ENCODE peak calls at places on chromosomes 7 and 10, in ten cellular contexts. One of them, this sample, is unnamed. For H3K4me1 and H3K27me3, the result is how much of the 10 kb centered on the place peaks cover.

GRCh38 chr7:156464339-156464738 is 176.2 kb upstream of the RNF32 start:
- DNase-seq in stomach: no peak
- DNase-seq in CD8-positive, alpha-beta T cell: no peak
- DNase-seq in fibroblast of lung: no peak
- DNase-seq in A673: no peak
- DNase-seq in suprapubic skin: no peak
- DNase-seq in adrenal gland: peak
- DNase-seq in thyroid gland: no peak
- DNase-seq in upper lobe of right lung: no peak
- DNase-seq in neural progenitor cell: no peak
- DNase-seq in this sample: no peak

GRCh38 chr10:15140640-15141039 is 27.9 kb downstream of the NMT2 start:
- DNase-seq in stomach: no peak
- DNase-seq in CD8-positive, alpha-beta T cell: no peak
- DNase-seq in fibroblast of lung: no peak
- DNase-seq in A673: no peak
- DNase-seq in suprapubic skin: no peak
- DNase-seq in adrenal gland: peak
- DNase-seq in thyroid gland: no peak
- DNase-seq in upper lobe of right lung: no peak
- DNase-seq in neural progenitor cell: no peak
- DNase-seq in this sample: no peak

GRCh38 chr10:29734980-29735627 is 100.3 kb upstream of the SVIL start:
- DNase-seq in stomach: peak
- DNase-seq in CD8-positive, alpha-beta T cell: peak
- DNase-seq in fibroblast of lung: peak
- DNase-seq in A673: peak
- DNase-seq in suprapubic skin: peak
- DNase-seq in adrenal gland: peak
- DNase-seq in thyroid gland: peak
- DNase-seq in upper lobe of right lung: peak
- DNase-seq in neural progenitor cell: peak
- DNase-seq in this sample: peak

GRCh38 chr7:42085531-42085930 is 151.5 kb downstream of the GLI3 start:
- DNase-seq in stomach: no peak
- DNase-seq in CD8-positive, alpha-beta T cell: no peak
- DNase-seq in fibroblast of lung: no peak
- DNase-seq in A673: no peak
- DNase-seq in suprapubic skin: no peak
- DNase-seq in adrenal gland: no peak
- DNase-seq in thyroid gland: no peak
- DNase-seq in upper lobe of right lung: no peak
- DNase-seq in neural progenitor cell: no peak
- DNase-seq in this sample: no peak

GRCh38 chr7:47787249-47788069 is 160.8 kb downstream of the PKD1L1 start:
- DNase-seq in stomach: no peak
- DNase-seq in CD8-positive, alpha-beta T cell: no peak
- DNase-seq in fibroblast of lung: no peak
- DNase-seq in A673: no peak
- DNase-seq in suprapubic skin: no peak
- DNase-seq in adrenal gland: peak
- DNase-seq in thyroid gland: no peak
- DNase-seq in upper lobe of right lung: no peak
- DNase-seq in neural progenitor cell: no peak
- DNase-seq in this sample: no peak

GRCh38 chr7:94975316-94975715 is 67.9 kb downstream of the PPP1R9A start:
- DNase-seq in stomach: no peak
- DNase-seq in CD8-positive, alpha-beta T cell: no peak
- DNase-seq in fibroblast of lung: peak
- DNase-seq in A673: peak
- DNase-seq in suprapubic skin: no peak
- DNase-seq in adrenal gland: no peak
- DNase-seq in thyroid gland: no peak
- DNase-seq in upper lobe of right lung: no peak
- DNase-seq in neural progenitor cell: no peak
- DNase-seq in this sample: peak

GRCh38 chr10:74765465-74765864 is 60.9 kb upstream of the KAT6B start:
- DNase-seq in stomach: no peak
- DNase-seq in CD8-positive, alpha-beta T cell: no peak
- DNase-seq in fibroblast of lung: no peak
- DNase-seq in A673: no peak
- DNase-seq in suprapubic skin: no peak
- DNase-seq in adrenal gland: no peak
- DNase-seq in thyroid gland: no peak
- DNase-seq in upper lobe of right lung: no peak
- DNase-seq in neural progenitor cell: no peak
- DNase-seq in this sample: no peak

GRCh38 chr7:4074994-4075393 is 607.1 kb upstream of the FOXK1 start:
- DNase-seq in stomach: peak
- DNase-seq in CD8-positive, alpha-beta T cell: no peak
- DNase-seq in fibroblast of lung: no peak
- DNase-seq in A673: no peak
- DNase-seq in suprapubic skin: no peak
- DNase-seq in adrenal gland: peak
- DNase-seq in thyroid gland: no peak
- DNase-seq in upper lobe of right lung: no peak
- DNase-seq in neural progenitor cell: no peak
- DNase-seq in this sample: no peak

GRCh38 chr7:37376386-37376785 is 72.3 kb downstream of the ELMO1 start:
- DNase-seq in stomach: no peak
- DNase-seq in CD8-positive, alpha-beta T cell: no peak
- DNase-seq in fibroblast of lung: no peak
- DNase-seq in A673: no peak
- DNase-seq in suprapubic skin: no peak
- DNase-seq in adrenal gland: no peak
- DNase-seq in thyroid gland: no peak
- DNase-seq in upper lobe of right lung: no peak
- DNase-seq in neural progenitor cell: no peak
- DNase-seq in this sample: no peak

GRCh38 chr7:56092789-56093531 is at the start of gene PHKG1:
- DNase-seq in stomach: peak
- DNase-seq in CD8-positive, alpha-beta T cell: no peak
- DNase-seq in fibroblast of lung: peak
- DNase-seq in A673: peak
- DNase-seq in suprapubic skin: peak
- DNase-seq in adrenal gland: peak
- DNase-seq in thyroid gland: peak
- DNase-seq in upper lobe of right lung: peak
- DNase-seq in neural progenitor cell: no peak
- DNase-seq in this sample: peak

GRCh38 chr7:66883716-66884115 is 37.3 kb upstream of the TMEM248 start:
- DNase-seq in stomach: no peak
- DNase-seq in CD8-positive, alpha-beta T cell: no peak
- DNase-seq in fibroblast of lung: peak
- DNase-seq in A673: no peak
- DNase-seq in suprapubic skin: no peak
- DNase-seq in adrenal gland: no peak
- DNase-seq in thyroid gland: no peak
- DNase-seq in upper lobe of right lung: no peak
- DNase-seq in neural progenitor cell: no peak
- DNase-seq in this sample: peak

DNA sequence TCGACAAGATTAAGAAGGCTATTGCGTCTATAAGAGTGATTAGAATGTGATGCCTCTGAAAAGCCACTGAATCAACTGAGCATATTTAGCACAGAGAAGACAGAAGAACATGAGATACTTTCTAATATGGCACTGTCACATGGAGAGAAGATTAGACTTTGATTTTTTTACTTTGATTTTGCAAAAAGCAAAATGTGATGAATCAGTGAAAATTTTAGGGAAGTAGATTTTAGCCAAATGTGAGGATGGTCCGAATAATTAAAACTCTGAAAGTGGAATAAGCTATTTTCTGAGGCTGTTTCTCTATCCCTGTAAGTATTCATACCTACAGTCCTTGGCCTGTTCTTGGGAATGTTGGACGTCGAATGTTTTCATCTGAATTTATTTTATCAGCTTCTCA is 11.8 kb downstream of the MDFIC start:
- DNase-seq in stomach: no peak
- DNase-seq in CD8-positive, alpha-beta T cell: no peak
- DNase-seq in fibroblast of lung: no peak
- DNase-seq in A673: no peak
- DNase-seq in suprapubic skin: no peak
- DNase-seq in adrenal gland: no peak
- DNase-seq in thyroid gland: no peak
- DNase-seq in upper lobe of right lung: no peak
- DNase-seq in neural progenitor cell: no peak
- DNase-seq in this sample: no peak
- H3K4me1 ChIP-seq in stomach: half or more
- H3K4me1 ChIP-seq in CD8-positive, alpha-beta T cell: half or more
- H3K4me1 ChIP-seq in fibroblast of lung: under half
- H3K4me1 ChIP-seq in A673: under half
- H3K4me1 ChIP-seq in suprapubic skin: under half
- H3K4me1 ChIP-seq in adrenal gland: half or more
- H3K4me1 ChIP-seq in thyroid gland: half or more
- H3K4me1 ChIP-seq in upper lobe of right lung: half or more
- H3K4me1 ChIP-seq in neural progenitor cell: under half
- H3K4me1 ChIP-seq in this sample: under half

DNA sequence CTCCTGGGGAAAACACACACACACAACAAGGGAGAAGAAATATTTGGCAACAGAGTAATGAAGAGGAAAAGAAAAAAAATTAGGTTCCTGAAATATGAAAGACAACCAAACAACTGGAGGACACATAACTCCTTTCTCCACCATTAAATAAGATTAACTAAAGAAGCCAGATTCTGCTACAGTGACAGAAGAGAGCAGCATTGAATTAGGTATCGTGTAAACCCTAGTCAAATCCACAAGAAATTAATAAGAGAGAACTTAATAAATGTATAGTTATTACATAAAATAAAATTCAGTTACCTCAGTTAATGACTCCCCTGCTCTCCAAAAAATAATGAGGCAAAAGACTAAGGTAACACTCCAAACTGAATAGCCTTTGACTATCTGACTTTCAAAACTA is 306.7 kb downstream of the CRPPA start:
- DNase-seq in stomach: no peak
- DNase-seq in CD8-positive, alpha-beta T cell: no peak
- DNase-seq in fibroblast of lung: peak
- DNase-seq in A673: peak
- DNase-seq in suprapubic skin: no peak
- DNase-seq in adrenal gland: no peak
- DNase-seq in thyroid gland: no peak
- DNase-seq in upper lobe of right lung: no peak
- DNase-seq in neural progenitor cell: no peak
- DNase-seq in this sample: peak
- TF ChIP-seq CTCF in stomach: no peak
- TF ChIP-seq CTCF in CD8-positive, alpha-beta T cell: no peak
- TF ChIP-seq CTCF in fibroblast of lung: peak
- TF ChIP-seq CTCF in A673: peak
- TF ChIP-seq CTCF in suprapubic skin: no peak
- TF ChIP-seq CTCF in adrenal gland: no peak
- TF ChIP-seq CTCF in thyroid gland: no peak
- TF ChIP-seq CTCF in upper lobe of right lung: peak
- TF ChIP-seq CTCF in neural progenitor cell: peak
- TF ChIP-seq CTCF in this sample: peak

GRCh38 chr10:133127291-133128125 is 32.5 kb upstream of the KNDC1 start:
- DNase-seq in stomach: no peak
- DNase-seq in CD8-positive, alpha-beta T cell: peak
- DNase-seq in fibroblast of lung: no peak
- DNase-seq in A673: no peak
- DNase-seq in suprapubic skin: peak
- DNase-seq in adrenal gland: peak
- DNase-seq in thyroid gland: no peak
- DNase-seq in upper lobe of right lung: peak
- DNase-seq in neural progenitor cell: no peak
- DNase-seq in this sample: no peak

GRCh38 chr10:133123746-133124356 is 36.1 kb downstream of the ADGRA1 start:
- DNase-seq in stomach: no peak
- DNase-seq in CD8-positive, alpha-beta T cell: no peak
- DNase-seq in fibroblast of lung: no peak
- DNase-seq in A673: no peak
- DNase-seq in suprapubic skin: no peak
- DNase-seq in adrenal gland: no peak
- DNase-seq in thyroid gland: no peak
- DNase-seq in upper lobe of right lung: no peak
- DNase-seq in neural progenitor cell: no peak
- DNase-seq in this sample: no peak

GRCh38 chr10:133124357-133125211 is 35.4 kb upstream of the KNDC1 start:
- DNase-seq in stomach: peak
- DNase-seq in CD8-positive, alpha-beta T cell: no peak
- DNase-seq in fibroblast of lung: peak
- DNase-seq in A673: peak
- DNase-seq in suprapubic skin: peak
- DNase-seq in adrenal gland: peak
- DNase-seq in thyroid gland: peak
- DNase-seq in upper lobe of right lung: peak
- DNase-seq in neural progenitor cell: peak
- DNase-seq in this sample: no peak

GRCh38 chr10:133126431-133127290 is 33.4 kb upstream of the KNDC1 start:
- DNase-seq in stomach: no peak
- DNase-seq in CD8-positive, alpha-beta T cell: no peak
- DNase-seq in fibroblast of lung: no peak
- DNase-seq in A673: no peak
- DNase-seq in suprapubic skin: peak
- DNase-seq in adrenal gland: peak
- DNase-seq in thyroid gland: no peak
- DNase-seq in upper lobe of right lung: peak
- DNase-seq in neural progenitor cell: no peak
- DNase-seq in this sample: no peak

DNA sequence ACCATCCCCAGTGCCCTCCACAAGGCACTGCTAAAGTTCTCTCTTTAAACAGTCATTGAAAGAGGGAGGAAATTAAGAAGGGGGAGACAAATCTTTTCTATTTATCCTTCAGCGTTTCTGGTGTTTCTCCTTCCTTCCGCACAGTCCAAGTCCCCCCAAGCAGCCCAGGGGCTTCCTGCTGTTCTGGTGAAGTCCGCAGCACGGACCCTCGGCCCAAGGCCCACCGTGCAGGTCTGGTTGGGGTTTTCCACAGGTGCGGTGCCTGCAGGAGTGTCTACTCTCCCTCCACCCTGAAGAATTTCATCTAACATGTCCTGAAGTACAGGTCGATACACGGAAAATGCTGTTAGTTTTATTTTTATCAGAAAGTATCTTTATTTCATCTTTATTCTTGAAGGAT is 34.1 kb upstream of the KNDC1 start:
- DNase-seq in stomach: no peak
- DNase-seq in CD8-positive, alpha-beta T cell: no peak
- DNase-seq in fibroblast of lung: no peak
- DNase-seq in A673: no peak
- DNase-seq in suprapubic skin: peak
- DNase-seq in adrenal gland: peak
- DNase-seq in thyroid gland: no peak
- DNase-seq in upper lobe of right lung: peak
- DNase-seq in neural progenitor cell: no peak
- DNase-seq in this sample: no peak
- H3K27me3 ChIP-seq in stomach: under half
- H3K27me3 ChIP-seq in CD8-positive, alpha-beta T cell: under half
- H3K27me3 ChIP-seq in fibroblast of lung: under half
- H3K27me3 ChIP-seq in A673: under half
- H3K27me3 ChIP-seq in suprapubic skin: half or more
- H3K27me3 ChIP-seq in adrenal gland: under half
- H3K27me3 ChIP-seq in thyroid gland: under half
- H3K27me3 ChIP-seq in upper lobe of right lung: under half
- H3K27me3 ChIP-seq in neural progenitor cell: under half
- H3K27me3 ChIP-seq in this sample: under half

DNA sequence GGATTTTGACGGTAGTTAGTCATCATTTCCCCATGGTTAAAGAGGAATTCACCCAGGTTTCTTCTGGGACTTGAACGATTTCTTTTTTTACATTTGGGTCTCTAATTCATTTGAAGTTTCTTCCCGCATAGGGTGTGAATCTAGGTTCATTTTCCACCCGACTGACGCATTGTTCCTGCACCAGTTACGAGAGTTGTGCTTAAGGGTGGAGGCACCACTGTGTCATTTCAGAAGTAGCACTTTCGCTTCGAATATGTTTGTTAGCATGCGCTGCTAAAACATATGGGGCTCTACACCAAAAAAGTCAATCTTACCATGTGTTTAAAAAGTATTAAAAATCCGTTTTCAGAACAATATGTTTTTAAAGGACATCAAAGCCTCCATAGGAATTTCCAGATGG is 140.3 kb downstream of the VIPR2 start:
- DNase-seq in stomach: no peak
- DNase-seq in CD8-positive, alpha-beta T cell: no peak
- DNase-seq in fibroblast of lung: no peak
- DNase-seq in A673: no peak
- DNase-seq in suprapubic skin: no peak
- DNase-seq in adrenal gland: no peak
- DNase-seq in thyroid gland: no peak
- DNase-seq in upper lobe of right lung: no peak
- DNase-seq in neural progenitor cell: no peak
- DNase-seq in this sample: no peak
- H3K4me1 ChIP-seq in stomach: under half
- H3K4me1 ChIP-seq in CD8-positive, alpha-beta T cell: under half
- H3K4me1 ChIP-seq in fibroblast of lung: under half
- H3K4me1 ChIP-seq in A673: under half
- H3K4me1 ChIP-seq in suprapubic skin: under half
- H3K4me1 ChIP-seq in adrenal gland: under half
- H3K4me1 ChIP-seq in thyroid gland: under half
- H3K4me1 ChIP-seq in upper lobe of right lung: under half
- H3K4me1 ChIP-seq in neural progenitor cell: under half
- H3K4me1 ChIP-seq in this sample: under half

This sample was measured in astrocyte.